ENCODE peak calls at places on chromosomes 13 and 19, in seven cellular contexts. Q is brain microvascular endothelial cell; A is SW 1271; W is H54; J is CD8-positive, alpha-beta memory T cell; F is AG09319; P is colonic mucosa. U is an unnamed sample.

GRCh38 chr19:46387713-46388130 is 25.6 kb downstream of the CCDC8 start:
- DNase-seq in Q (no peak), W (no peak), A (no peak), F (no peak), P (no peak), J (no peak), U (no peak)

GRCh38 chr13:109749365-109749764 is 37.0 kb downstream of the IRS2 start:
- DNase-seq in F (no peak), P (no peak), Q (no peak), W (no peak), A (no peak), J (no peak), U (no peak)

GRCh38 chr19:45160870-45161714 is at the start of gene NKPD1:
- DNase-seq in Q (no peak), P (peak), F (no peak), A (no peak), J (no peak), W (no peak), U (peak)

GRCh38 chr19:48396010-48396870 is 2.8 kb downstream of the GRIN2D start:
- DNase-seq in W (no peak), F (no peak), J (no peak), P (no peak), A (no peak), Q (no peak), U (no peak)

GRCh38 chr19:10346509-10346908 is 7.1 kb upstream of the ICAM3 start:
- DNase-seq in P (no peak), W (no peak), Q (peak), F (no peak), J (no peak), A (no peak), U (no peak)

GRCh38 chr13:84834201-84834600 is 951.9 kb upstream of the SLITRK1 start:
- DNase-seq in F (no peak), P (no peak), Q (no peak), A (no peak), J (no peak), W (no peak), U (no peak)

GRCh38 chr13:19153782-19154450 is 27.7 kb downstream of the TUBA3C start:
- DNase-seq in Q (no peak), P (no peak), F (no peak), J (no peak), A (peak), W (no peak), U (peak)

GRCh38 chr19:30119180-30119920 is 177.3 kb downstream of the URI1 start:
- DNase-seq in P (no peak), F (no peak), J (no peak), Q (no peak), A (no peak), W (no peak), U (no peak)

GRCh38 chr13:26658491-26658890 is 101.0 kb downstream of the WASF3 start:
- DNase-seq in J (no peak), Q (no peak), A (no peak), F (no peak), P (no peak), W (no peak), U (no peak)

GRCh38 chr13:44801990-44802389 is 187.3 kb downstream of the NUFIP1 start:
- DNase-seq in A (no peak), W (peak), J (no peak), F (no peak), Q (peak), P (no peak), U (peak)

GRCh38 chr13:25966086-25966485 is 85.7 kb downstream of the SHISA2 start:
- DNase-seq in J (no peak), P (no peak), W (no peak), Q (peak), A (no peak), F (no peak), U (no peak)

GRCh38 chr19:747432-748273 is 3.3 kb upstream of the MISP start:
- DNase-seq in J (no peak), Q (no peak), W (no peak), F (no peak), A (no peak), P (no peak), U (no peak)